ENCODE peak calls at places on chromosomes 4 and X, in six cellular contexts. X is H1, K is SK-N-SH, A is GM12878, T is HCT116, N is K562. L is an unnamed sample.

GRCh38 chr4:56641494-56642051 is 39.5 kb downstream of the HOPX start:
- DNase-seq in T (peak), K (no peak), A (no peak), X (no peak), N (no peak), L (no peak)

GRCh38 chr4:128812360-128812958 is 3.0 kb downstream of the JADE1 start:
- DNase-seq in N (no peak), K (peak), T (peak), A (no peak), X (peak), L (peak)

GRCh38 chr4:17066972-17067371 is 168.5 kb upstream of the LDB2 start:
- DNase-seq in T (no peak), X (no peak), A (no peak), N (no peak), K (no peak), L (no peak)

GRCh38 chr4:3669553-3669949 is 96.6 kb upstream of the ADRA2C start:
- DNase-seq in A (no peak), T (no peak), X (no peak), N (no peak), K (no peak), L (no peak)

GRCh38 chr4:100224160-100224559 is 33.9 kb upstream of the DDIT4L start:
- DNase-seq in N (no peak), X (no peak), T (no peak), K (no peak), A (no peak), L (no peak)

GRCh38 chr4:153152453-153153338 is 51.5 kb upstream of the TRIM2 start:
- DNase-seq in A (no peak), X (peak), N (no peak), K (peak), T (no peak), L (peak)

GRCh38 chr4:82799006-82799881 is 648 bp upstream of the SCD5 start:
- DNase-seq in X (no peak), K (peak), N (no peak), T (no peak), A (no peak), L (no peak)

GRCh38 chrX:65266482-65266881 is 268.1 kb downstream of the LAS1L start:
- DNase-seq in N (no peak), T (no peak), X (no peak), A (no peak), K (no peak), L (no peak)

GRCh38 chrX:39752820-39753219 is 344.9 kb downstream of the BCOR start:
- DNase-seq in T (no peak), K (no peak), N (no peak), A (no peak), X (no peak), L (no peak)

GRCh38 chr4:20297800-20298199 is 46.1 kb downstream of the SLIT2 start:
- DNase-seq in T (no peak), N (no peak), X (no peak), A (no peak), K (no peak), L (no peak)

GRCh38 chr4:166386491-166387367 is 513.7 kb downstream of the TLL1 start:
- DNase-seq in N (no peak), K (no peak), A (no peak), T (no peak), X (no peak), L (no peak)

GRCh38 chr4:144818136-144818535 is 172.2 kb downstream of the HHIP start:
- DNase-seq in K (no peak), N (no peak), A (no peak), T (no peak), X (no peak), L (no peak)

GRCh38 chr4:141153751-141154510 is 20.7 kb upstream of the RNF150 start:
- DNase-seq in T (no peak), A (no peak), X (no peak), N (no peak), K (peak), L (no peak)

GRCh38 chr4:42761804-42762203 is 104.9 kb upstream of the ATP8A1 start:
- DNase-seq in X (no peak), A (no peak), K (no peak), T (no peak), N (no peak), L (no peak)

GRCh38 chrX:84047339-84047738 is 140.7 kb downstream of the RPS6KA6 start:
- DNase-seq in X (no peak), K (no peak), T (no peak), N (no peak), A (no peak), L (no peak)

GRCh38 chr4:137621056-137621455 is 88.8 kb upstream of the PCDH18 start:
- DNase-seq in K (no peak), N (no peak), X (no peak), A (no peak), T (no peak), L (no peak)

DNA sequence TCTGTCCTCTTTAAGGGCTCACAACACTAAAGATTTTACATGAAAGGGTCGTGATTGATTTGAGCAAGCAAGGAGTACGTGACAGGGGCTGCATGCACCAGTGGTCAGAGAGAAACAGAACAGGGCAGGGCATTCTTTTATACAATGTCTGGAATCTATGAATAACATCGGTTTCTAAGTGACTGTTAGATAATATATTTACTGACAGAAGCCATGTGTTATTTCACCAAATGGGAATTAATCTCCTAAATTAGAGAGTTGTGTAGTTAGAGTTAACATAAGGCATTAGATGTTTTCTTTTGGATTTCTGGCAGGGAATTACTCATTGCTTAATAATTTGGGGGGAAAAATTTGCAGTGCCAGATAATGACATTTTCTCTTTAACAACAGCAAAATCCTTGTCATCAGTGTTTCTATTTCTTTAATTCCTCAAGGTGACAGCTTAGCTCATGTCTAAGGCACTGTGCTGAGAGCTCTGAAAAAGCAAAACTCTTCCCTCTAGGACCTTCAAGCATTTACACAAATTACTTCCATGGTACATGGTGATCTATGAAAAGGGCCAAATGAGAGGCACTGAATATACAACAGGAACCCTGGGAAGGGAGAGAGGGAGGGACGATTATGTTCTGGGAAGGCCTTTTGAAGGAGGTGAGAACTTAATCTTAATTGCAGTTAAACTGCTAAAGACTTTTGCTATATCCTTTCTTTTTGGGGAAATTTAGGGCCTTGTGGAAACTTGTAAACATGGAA is 145.0 kb downstream of the RTL3 start:
- DNase-seq in A (no peak), T (no peak), K (no peak), N (no peak), X (no peak), L (no peak)
- TF ChIP-seq JUND in A (no peak), T (no peak), K (no peak), N (no peak), X (no peak), L (no peak)

GRCh38 chr4:183438458-183439113 is 5.8 kb upstream of the CDKN2AIP start:
- DNase-seq in X (no peak), N (no peak), K (no peak), A (no peak), T (peak), L (peak)
- TF ChIP-seq JUND in X (no peak), N (peak), K (peak), A (no peak), T (peak), L (no peak)

DNA sequence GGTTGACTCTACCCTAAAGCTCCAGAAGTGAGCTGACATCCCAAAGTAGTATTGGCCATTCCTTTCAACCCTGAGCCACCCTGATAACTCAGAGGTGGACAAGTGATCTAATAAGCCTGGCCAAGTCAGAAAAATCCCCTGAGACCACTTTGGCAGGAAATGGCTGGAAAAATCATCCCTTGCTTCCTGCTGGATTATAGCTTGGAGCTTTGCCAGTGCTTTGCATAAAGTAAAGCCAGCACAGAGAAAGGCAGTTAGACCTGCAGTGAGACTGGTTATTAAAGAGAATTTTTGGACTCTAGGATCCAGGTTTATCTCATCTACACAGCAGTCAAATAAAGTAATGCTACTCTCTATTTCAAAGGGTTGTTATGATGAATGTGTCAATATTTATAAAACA is 6.4 kb downstream of the CXCL3 start:
- DNase-seq in K (no peak), X (no peak), T (no peak), N (no peak), A (no peak), L (no peak)
- TF ChIP-seq JUND in K (no peak), X (no peak), T (no peak), N (no peak), A (no peak), L (no peak)

DNA sequence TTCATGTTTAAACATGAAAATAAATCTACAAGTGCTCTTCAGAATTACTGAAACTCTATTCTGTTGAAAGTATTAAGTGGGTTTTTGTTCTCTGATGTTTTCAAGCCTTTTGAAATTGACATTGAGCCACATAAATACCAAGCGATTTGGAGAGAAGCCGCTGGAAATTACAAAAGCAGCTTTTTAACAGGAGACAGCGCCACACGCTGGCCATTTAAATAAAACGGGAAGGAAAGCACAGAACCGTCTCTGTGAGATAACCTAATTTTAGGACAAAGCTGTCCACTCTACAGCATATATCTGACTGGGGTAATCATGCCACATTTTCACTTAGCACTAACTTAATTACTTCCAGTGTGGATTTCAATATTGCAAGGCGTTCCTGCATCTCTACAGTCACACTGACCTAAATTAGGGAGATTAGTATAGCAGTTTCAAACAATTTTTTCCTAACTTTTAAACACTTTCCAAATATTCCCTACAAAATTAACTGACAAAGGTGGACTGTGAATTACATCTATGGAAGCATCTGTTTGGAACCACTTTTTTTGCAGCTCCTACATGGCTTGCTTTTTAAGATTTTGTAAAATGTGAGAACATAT is 6.8 kb upstream of the ANOS1 start:
- DNase-seq in A (no peak), T (no peak), K (peak), X (no peak), N (peak), L (no peak)
- TF ChIP-seq JUND in A (no peak), T (no peak), K (no peak), X (no peak), N (no peak), L (no peak)

L was measured in T47D.